ENCODE peak calls at places on chromosomes 16 and 17, in nine cellular contexts. P, I, B, Y, F, J, O, S and E are unnamed samples.

GRCh38 chr17:67156269-67157199 is 88.5 kb downstream of the HELZ start:
- DNase-seq in P (no peak), I (no peak), B (peak; percentile 83), Y (no peak), F (no peak), J (no peak), O (no peak), S (no peak), E (no peak)

GRCh38 chr16:24036614-24037013 is 200.8 kb downstream of the PRKCB start:
- DNase-seq in P (peak; percentile 45), I (no peak), B (peak; percentile 2), Y (no peak), F (no peak), J (no peak), O (peak; percentile 14), S (no peak), E (peak; percentile 24)

GRCh38 chr16:81195907-81196534 is 42.5 kb upstream of the BCO1 start:
- DNase-seq in P (no peak), I (no peak), B (no peak), Y (no peak), F (no peak), J (no peak), O (no peak), S (no peak), E (no peak)

GRCh38 chr17:72191901-72192300 is 71.1 kb downstream of the SOX9 start:
- DNase-seq in P (no peak), I (no peak), B (no peak), Y (no peak), F (no peak), J (no peak), O (no peak), S (no peak), E (no peak)

GRCh38 chr17:82320140-82320840 is 2.9 kb upstream of the CD7 start:
- DNase-seq in P (no peak), I (no peak), B (no peak), Y (no peak), F (no peak), J (no peak), O (no peak), S (no peak), E (no peak)

GRCh38 chr17:82666931-82667667 is 18.9 kb upstream of the WDR45B start:
- DNase-seq in P (no peak), I (no peak), B (no peak), Y (peak; percentile 48), F (no peak), J (no peak), O (no peak), S (no peak), E (peak; percentile 44)

GRCh38 chr17:57294629-57295501 is 38.5 kb downstream of the MSI2 start:
- DNase-seq in P (peak; percentile 98), I (no peak), B (no peak), Y (no peak), F (no peak), J (peak; percentile 7), O (no peak), S (peak; percentile 81), E (no peak)

GRCh38 chr16:20611350-20611902 is 35.3 kb upstream of the ACSM2B start:
- DNase-seq in P (peak; percentile 97), I (peak; percentile 67), B (no peak), Y (peak; percentile 92), F (no peak), J (no peak), O (no peak), S (no peak), E (no peak)

GRCh38 chr16:27237229-27238015 is 31.1 kb downstream of the NSMCE1 start:
- DNase-seq in P (peak; percentile 43), I (peak; percentile 50), B (no peak), Y (no peak), F (no peak), J (peak; percentile 60), O (peak; percentile 70), S (no peak), E (peak; percentile 52)

GRCh38 chr16:61131447-61131846 is 904.8 kb downstream of the CDH8 start:
- DNase-seq in P (no peak), I (no peak), B (no peak), Y (no peak), F (no peak), J (no peak), O (no peak), S (no peak), E (no peak)

GRCh38 chr16:2152695-2153506 is 2.7 kb upstream of the TRAF7 start:
- DNase-seq in P (peak; percentile 64), I (no peak), B (no peak), Y (peak; percentile 92), F (no peak), J (peak; percentile 37), O (no peak), S (no peak), E (peak; percentile 45)

GRCh38 chr16:47045023-47045422 is 71.5 kb upstream of the DNAJA2 start:
- DNase-seq in P (no peak), I (no peak), B (no peak), Y (no peak), F (no peak), J (no peak), O (no peak), S (no peak), E (no peak)

GRCh38 chr16:78669994-78670393 is 570.5 kb downstream of the WWOX start:
- DNase-seq in P (no peak), I (no peak), B (no peak), Y (no peak), F (no peak), J (no peak), O (no peak), S (no peak), E (no peak)

GRCh38 chr17:6240001-6240400 is 169.8 kb downstream of the WSCD1 start:
- DNase-seq in P (no peak), I (no peak), B (no peak), Y (no peak), F (no peak), J (no peak), O (no peak), S (no peak), E (no peak)

GRCh38 chr16:73872856-73873255 is 423.8 kb upstream of the PSMD7 start:
- DNase-seq in P (no peak), I (no peak), B (no peak), Y (no peak), F (no peak), J (no peak), O (no peak), S (no peak), E (no peak)

GRCh38 chr17:40122944-40123810 is 1.4 kb downstream of the MSL1 start:
- DNase-seq in P (peak; percentile 80), I (peak; percentile 61), B (no peak), Y (no peak), F (no peak), J (peak; percentile 52), O (no peak), S (no peak), E (peak; percentile 64)

GRCh38 chr17:32971171-32971570 is 20.5 kb upstream of the SPACA3 start:
- DNase-seq in P (no peak), I (no peak), B (no peak), Y (no peak), F (no peak), J (no peak), O (no peak), S (no peak), E (no peak)

GRCh38 chr17:4721203-4722135 is 9.8 kb upstream of the MED11 start:
- DNase-seq in P (peak; percentile 13), I (peak; percentile 76), B (no peak), Y (peak; percentile 93), F (no peak), J (no peak), O (no peak), S (no peak), E (peak; percentile 85)

GRCh38 chr17:65559802-65560627 is 1.4 kb downstream of the AXIN2 start:
- DNase-seq in P (peak; percentile 60), I (peak; percentile 61), B (no peak), Y (no peak), F (no peak), J (peak; percentile 31), O (no peak), S (no peak), E (peak; percentile 69)

GRCh38 chr17:46108550-46109110 is 84.6 kb downstream of the KANSL1 start:
- DNase-seq in P (no peak), I (no peak), B (no peak), Y (no peak), F (no peak), J (no peak), O (no peak), S (no peak), E (peak; percentile 8)

GRCh38 chr16:57589374-57589773 is 39.1 kb upstream of the ADGRG1 start:
- DNase-seq in P (no peak), I (no peak), B (no peak), Y (no peak), F (no peak), J (no peak), O (no peak), S (no peak), E (no peak)

GRCh38 chr16:48164907-48165715 is 9.3 kb upstream of the ABCC12 start:
- DNase-seq in P (peak; percentile 80), I (peak; percentile 81), B (no peak), Y (peak; percentile 85), F (peak; percentile 31), J (peak; percentile 63), O (peak; percentile 16), S (no peak), E (peak; percentile 82)

GRCh38 chr17:47731396-47731795 is 1.6 kb upstream of the TBX21 start:
- DNase-seq in P (no peak), I (no peak), B (no peak), Y (no peak), F (no peak), J (no peak), O (no peak), S (no peak), E (no peak)

GRCh38 chr16:87340198-87340597 is 23.0 kb upstream of the C16orf95 start:
- DNase-seq in P (no peak), I (no peak), B (no peak), Y (no peak), F (no peak), J (no peak), O (no peak), S (no peak), E (no peak)

GRCh38 chr16:2033057-2033911 is 6.6 kb downstream of the NHERF2 start:
- DNase-seq in P (no peak), I (no peak), B (no peak), Y (peak; percentile 74), F (peak; percentile 58), J (no peak), O (no peak), S (no peak), E (peak; percentile 72)

GRCh38 chr17:83121921-83122820 is 42.8 kb downstream of the METRNL start:
- DNase-seq in P (no peak), I (peak; percentile 37), B (no peak), Y (peak; percentile 44), F (no peak), J (no peak), O (no peak), S (no peak), E (no peak)

GRCh38 chr17:29866746-29867404 is 63.2 kb downstream of the SSH2 start:
- DNase-seq in P (no peak), I (no peak), B (no peak), Y (no peak), F (no peak), J (no peak), O (no peak), S (no peak), E (no peak)

GRCh38 chr16:24846548-24847357 is 990 bp downstream of the SLC5A11 start:
- DNase-seq in P (no peak), I (no peak), B (no peak), Y (no peak), F (no peak), J (no peak), O (no peak), S (no peak), E (no peak)

GRCh38 chr17:915416-916201 is 64.0 kb downstream of the NXN start:
- DNase-seq in P (no peak), I (no peak), B (no peak), Y (no peak), F (no peak), J (no peak), O (no peak), S (peak; percentile 17), E (no peak)

GRCh38 chr16:4097826-4098240 is 18.4 kb downstream of the ADCY9 start:
- DNase-seq in P (no peak), I (peak; percentile 6), B (no peak), Y (no peak), F (no peak), J (no peak), O (no peak), S (no peak), E (no peak)